ENCODE peak calls at places on chromosome 22, in eight cellular contexts. One of them, this sample, is unnamed.

GRCh38 chr22:23849009-23850006 is 8.4 kb upstream of the SLC2A11 start:
- DNase-seq in stomach: peak
- DNase-seq in neural crest cell: peak
- DNase-seq in cardiac muscle cell: peak
- DNase-seq in astrocyte of the cerebellum: no peak
- DNase-seq in IMR-90: peak
- DNase-seq in OCI-LY7: peak
- DNase-seq in progenitor cell of endocrine pancreas: peak
- DNase-seq in this sample: peak

GRCh38 chr22:43723816-43724215 is 88.3 kb downstream of the EFCAB6 start:
- DNase-seq in stomach: no peak
- DNase-seq in neural crest cell: no peak
- DNase-seq in cardiac muscle cell: no peak
- DNase-seq in astrocyte of the cerebellum: peak
- DNase-seq in IMR-90: peak
- DNase-seq in OCI-LY7: no peak
- DNase-seq in progenitor cell of endocrine pancreas: no peak
- DNase-seq in this sample: no peak

GRCh38 chr22:40679249-40679963 is at the start of gene MCHR1:
- DNase-seq in stomach: no peak
- DNase-seq in neural crest cell: no peak
- DNase-seq in cardiac muscle cell: no peak
- DNase-seq in astrocyte of the cerebellum: no peak
- DNase-seq in IMR-90: peak
- DNase-seq in OCI-LY7: no peak
- DNase-seq in progenitor cell of endocrine pancreas: no peak
- DNase-seq in this sample: no peak

GRCh38 chr22:35064664-35065063 is 1.3 kb upstream of the ISX start:
- DNase-seq in stomach: no peak
- DNase-seq in neural crest cell: no peak
- DNase-seq in cardiac muscle cell: no peak
- DNase-seq in astrocyte of the cerebellum: no peak
- DNase-seq in IMR-90: no peak
- DNase-seq in OCI-LY7: no peak
- DNase-seq in progenitor cell of endocrine pancreas: no peak
- DNase-seq in this sample: no peak

GRCh38 chr22:40204331-40205116 is 26.8 kb downstream of the TNRC6B start:
- DNase-seq in stomach: no peak
- DNase-seq in neural crest cell: no peak
- DNase-seq in cardiac muscle cell: no peak
- DNase-seq in astrocyte of the cerebellum: no peak
- DNase-seq in IMR-90: peak
- DNase-seq in OCI-LY7: no peak
- DNase-seq in progenitor cell of endocrine pancreas: no peak
- DNase-seq in this sample: peak

GRCh38 chr22:48905206-48905975 is 922.3 kb downstream of the BRD1 start:
- DNase-seq in stomach: no peak
- DNase-seq in neural crest cell: no peak
- DNase-seq in cardiac muscle cell: no peak
- DNase-seq in astrocyte of the cerebellum: no peak
- DNase-seq in IMR-90: no peak
- DNase-seq in OCI-LY7: no peak
- DNase-seq in progenitor cell of endocrine pancreas: no peak
- DNase-seq in this sample: no peak

GRCh38 chr22:22059476-22060002 is 77.0 kb upstream of the TOP3B start:
- DNase-seq in stomach: no peak
- DNase-seq in neural crest cell: no peak
- DNase-seq in cardiac muscle cell: no peak
- DNase-seq in astrocyte of the cerebellum: no peak
- DNase-seq in IMR-90: no peak
- DNase-seq in OCI-LY7: no peak
- DNase-seq in progenitor cell of endocrine pancreas: no peak
- DNase-seq in this sample: no peak

GRCh38 chr22:39664485-39665200 is 94.1 kb downstream of the CACNA1I start:
- DNase-seq in stomach: no peak
- DNase-seq in neural crest cell: peak
- DNase-seq in cardiac muscle cell: peak
- DNase-seq in astrocyte of the cerebellum: no peak
- DNase-seq in IMR-90: no peak
- DNase-seq in OCI-LY7: no peak
- DNase-seq in progenitor cell of endocrine pancreas: peak
- DNase-seq in this sample: no peak

GRCh38 chr22:24391836-24392217 is 35.6 kb upstream of the ADORA2A start:
- DNase-seq in stomach: no peak
- DNase-seq in neural crest cell: no peak
- DNase-seq in cardiac muscle cell: no peak
- DNase-seq in astrocyte of the cerebellum: no peak
- DNase-seq in IMR-90: peak
- DNase-seq in OCI-LY7: no peak
- DNase-seq in progenitor cell of endocrine pancreas: no peak
- DNase-seq in this sample: peak

GRCh38 chr22:48740086-48740730 is 1087.5 kb downstream of the BRD1 start:
- DNase-seq in stomach: peak
- DNase-seq in neural crest cell: no peak
- DNase-seq in cardiac muscle cell: no peak
- DNase-seq in astrocyte of the cerebellum: no peak
- DNase-seq in IMR-90: no peak
- DNase-seq in OCI-LY7: no peak
- DNase-seq in progenitor cell of endocrine pancreas: no peak
- DNase-seq in this sample: no peak

GRCh38 chr22:38554281-38554680 is 15.7 kb downstream of the DMC1 start:
- DNase-seq in stomach: no peak
- DNase-seq in neural crest cell: no peak
- DNase-seq in cardiac muscle cell: no peak
- DNase-seq in astrocyte of the cerebellum: no peak
- DNase-seq in IMR-90: peak
- DNase-seq in OCI-LY7: no peak
- DNase-seq in progenitor cell of endocrine pancreas: no peak
- DNase-seq in this sample: no peak

GRCh38 chr22:31692186-31692886 is 30.3 kb upstream of the PISD start:
- DNase-seq in stomach: no peak
- DNase-seq in neural crest cell: no peak
- DNase-seq in cardiac muscle cell: no peak
- DNase-seq in astrocyte of the cerebellum: peak
- DNase-seq in IMR-90: peak
- DNase-seq in OCI-LY7: no peak
- DNase-seq in progenitor cell of endocrine pancreas: no peak
- DNase-seq in this sample: peak

GRCh38 chr22:49953027-49953679 is 7.4 kb upstream of the PIM3 start:
- DNase-seq in stomach: peak
- DNase-seq in neural crest cell: no peak
- DNase-seq in cardiac muscle cell: no peak
- DNase-seq in astrocyte of the cerebellum: no peak
- DNase-seq in IMR-90: no peak
- DNase-seq in OCI-LY7: no peak
- DNase-seq in progenitor cell of endocrine pancreas: no peak
- DNase-seq in this sample: no peak

GRCh38 chr22:29854432-29854831 is 16.4 kb upstream of the ASCC2 start:
- DNase-seq in stomach: no peak
- DNase-seq in neural crest cell: no peak
- DNase-seq in cardiac muscle cell: no peak
- DNase-seq in astrocyte of the cerebellum: no peak
- DNase-seq in IMR-90: no peak
- DNase-seq in OCI-LY7: no peak
- DNase-seq in progenitor cell of endocrine pancreas: no peak
- DNase-seq in this sample: no peak

GRCh38 chr22:21025266-21025665 is 7.1 kb downstream of the SLC7A4 start:
- DNase-seq in stomach: no peak
- DNase-seq in neural crest cell: no peak
- DNase-seq in cardiac muscle cell: no peak
- DNase-seq in astrocyte of the cerebellum: no peak
- DNase-seq in IMR-90: no peak
- DNase-seq in OCI-LY7: no peak
- DNase-seq in progenitor cell of endocrine pancreas: no peak
- DNase-seq in this sample: no peak

DNA sequence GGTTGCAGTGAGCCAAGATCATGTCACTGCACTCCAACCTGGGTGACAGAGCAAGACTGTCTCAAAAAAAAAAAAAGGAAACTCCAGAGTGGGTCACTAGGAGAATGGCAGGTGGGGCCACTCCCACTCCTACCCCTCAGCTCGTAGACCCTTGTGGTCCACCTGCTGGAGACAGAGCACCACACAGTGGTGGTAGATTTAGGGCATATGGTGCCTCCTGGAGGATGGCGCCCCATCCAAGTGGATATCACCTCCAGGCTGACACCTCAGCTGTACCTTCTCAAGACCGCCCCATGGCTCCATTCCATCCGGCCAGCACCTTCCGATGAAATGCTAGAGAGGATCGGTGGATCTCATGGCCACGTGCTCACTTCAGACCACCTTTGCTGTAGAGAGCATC is 6.2 kb downstream of the CYTH4 start:
- DNase-seq in stomach: no peak
- DNase-seq in neural crest cell: no peak
- DNase-seq in cardiac muscle cell: no peak
- DNase-seq in astrocyte of the cerebellum: no peak
- DNase-seq in IMR-90: no peak
- DNase-seq in OCI-LY7: no peak
- DNase-seq in progenitor cell of endocrine pancreas: no peak
- DNase-seq in this sample: no peak
- TF ChIP-seq CTCF in stomach: no peak
- TF ChIP-seq CTCF in neural crest cell: no peak
- TF ChIP-seq CTCF in cardiac muscle cell: no peak
- TF ChIP-seq CTCF in astrocyte of the cerebellum: no peak
- TF ChIP-seq CTCF in IMR-90: no peak
- TF ChIP-seq CTCF in OCI-LY7: peak
- TF ChIP-seq CTCF in progenitor cell of endocrine pancreas: no peak
- TF ChIP-seq CTCF in this sample: no peak

DNA sequence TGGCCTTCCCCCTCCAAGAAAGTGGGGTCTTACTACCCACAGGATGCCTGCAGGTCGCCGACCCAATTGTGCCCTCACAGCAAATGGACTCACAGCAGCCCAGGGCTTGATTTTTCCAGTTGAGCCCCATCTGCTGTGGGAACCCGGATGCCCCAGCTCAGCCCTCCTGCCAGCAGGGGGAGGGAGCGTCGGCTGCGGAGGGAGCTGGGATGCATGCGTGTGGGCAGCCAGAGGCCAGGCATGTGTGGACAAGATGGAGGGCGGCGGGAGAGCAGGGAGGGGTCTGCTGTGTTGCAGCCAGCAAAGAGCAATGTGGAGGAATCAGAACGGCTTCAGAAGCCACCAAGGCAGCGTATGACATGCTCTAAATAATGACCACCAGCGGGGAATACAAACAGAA is 41.0 kb upstream of the EIF3D start:
- DNase-seq in stomach: no peak
- DNase-seq in neural crest cell: peak
- DNase-seq in cardiac muscle cell: peak
- DNase-seq in astrocyte of the cerebellum: no peak
- DNase-seq in IMR-90: peak
- DNase-seq in OCI-LY7: no peak
- DNase-seq in progenitor cell of endocrine pancreas: no peak
- DNase-seq in this sample: peak
- TF ChIP-seq CTCF in stomach: no peak
- TF ChIP-seq CTCF in neural crest cell: peak
- TF ChIP-seq CTCF in cardiac muscle cell: peak
- TF ChIP-seq CTCF in astrocyte of the cerebellum: peak
- TF ChIP-seq CTCF in IMR-90: peak
- TF ChIP-seq CTCF in OCI-LY7: no peak
- TF ChIP-seq CTCF in progenitor cell of endocrine pancreas: peak
- TF ChIP-seq CTCF in this sample: peak

GRCh38 chr22:46038174-46038487 is 61.2 kb upstream of the WNT7B start:
- DNase-seq in stomach: no peak
- DNase-seq in neural crest cell: no peak
- DNase-seq in cardiac muscle cell: no peak
- DNase-seq in astrocyte of the cerebellum: no peak
- DNase-seq in IMR-90: no peak
- DNase-seq in OCI-LY7: no peak
- DNase-seq in progenitor cell of endocrine pancreas: no peak
- DNase-seq in this sample: no peak

GRCh38 chr22:46038516-46039430 is 61.8 kb upstream of the WNT7B start:
- DNase-seq in stomach: no peak
- DNase-seq in neural crest cell: no peak
- DNase-seq in cardiac muscle cell: no peak
- DNase-seq in astrocyte of the cerebellum: no peak
- DNase-seq in IMR-90: no peak
- DNase-seq in OCI-LY7: no peak
- DNase-seq in progenitor cell of endocrine pancreas: no peak
- DNase-seq in this sample: no peak

GRCh38 chr22:46035380-46035741 is 58.4 kb upstream of the WNT7B start:
- DNase-seq in stomach: no peak
- DNase-seq in neural crest cell: no peak
- DNase-seq in cardiac muscle cell: no peak
- DNase-seq in astrocyte of the cerebellum: no peak
- DNase-seq in IMR-90: no peak
- DNase-seq in OCI-LY7: no peak
- DNase-seq in progenitor cell of endocrine pancreas: no peak
- DNase-seq in this sample: no peak

GRCh38 chr22:46035742-46036557 is 59.0 kb upstream of the WNT7B start:
- DNase-seq in stomach: peak
- DNase-seq in neural crest cell: peak
- DNase-seq in cardiac muscle cell: peak
- DNase-seq in astrocyte of the cerebellum: peak
- DNase-seq in IMR-90: peak
- DNase-seq in OCI-LY7: peak
- DNase-seq in progenitor cell of endocrine pancreas: peak
- DNase-seq in this sample: peak

DNA sequence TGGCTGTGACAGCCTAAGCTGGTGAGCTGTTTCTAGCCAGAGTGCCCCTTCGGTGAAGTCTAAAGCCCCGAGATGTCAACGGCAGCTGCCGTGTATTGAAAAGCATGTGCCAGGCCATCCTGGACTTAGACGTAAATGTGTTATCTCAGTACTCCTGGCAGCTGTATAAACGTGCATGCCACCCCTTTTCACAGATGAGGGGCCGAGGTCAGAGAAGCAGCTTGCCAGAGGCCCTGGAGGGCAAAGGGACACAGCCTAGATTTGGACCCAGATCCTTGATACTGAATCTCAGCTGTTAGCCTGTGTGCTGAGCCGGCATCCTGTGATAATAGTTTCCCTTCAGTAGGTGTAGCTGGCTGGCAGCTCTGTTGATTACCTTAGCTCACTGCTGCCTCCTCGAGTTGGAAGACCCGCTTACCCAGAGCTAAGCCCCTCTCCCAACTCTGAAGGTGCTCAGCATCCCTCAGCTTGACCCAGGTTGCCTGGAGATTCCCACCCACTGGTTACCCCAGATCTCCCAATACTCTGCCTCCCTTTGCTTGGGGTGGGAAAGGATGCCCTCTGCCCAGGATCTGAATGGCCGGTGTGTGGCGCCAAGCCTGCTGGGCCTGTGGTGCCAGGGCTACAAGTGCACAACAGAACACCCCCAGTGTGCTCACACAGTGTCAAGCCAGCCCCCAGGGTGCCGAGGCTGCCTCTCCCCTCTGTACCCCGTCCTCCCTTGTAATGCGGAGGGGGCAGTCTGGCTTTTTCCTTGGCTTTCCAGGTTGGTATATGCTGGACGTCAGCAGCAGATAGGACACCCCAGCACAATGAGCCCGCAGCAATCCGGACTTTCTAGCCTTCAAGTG is 59.8 kb upstream of the WNT7B start:
- DNase-seq in stomach: peak
- DNase-seq in neural crest cell: no peak
- DNase-seq in cardiac muscle cell: peak
- DNase-seq in astrocyte of the cerebellum: no peak
- DNase-seq in IMR-90: no peak
- DNase-seq in OCI-LY7: peak
- DNase-seq in progenitor cell of endocrine pancreas: peak
- DNase-seq in this sample: peak
- TF ChIP-seq CTCF in stomach: no peak
- TF ChIP-seq CTCF in neural crest cell: no peak
- TF ChIP-seq CTCF in cardiac muscle cell: no peak
- TF ChIP-seq CTCF in astrocyte of the cerebellum: peak
- TF ChIP-seq CTCF in IMR-90: peak
- TF ChIP-seq CTCF in OCI-LY7: peak
- TF ChIP-seq CTCF in progenitor cell of endocrine pancreas: no peak
- TF ChIP-seq CTCF in this sample: peak

GRCh38 chr22:47600281-47600680 is 837.8 kb downstream of the TBC1D22A start:
- DNase-seq in stomach: no peak
- DNase-seq in neural crest cell: no peak
- DNase-seq in cardiac muscle cell: no peak
- DNase-seq in astrocyte of the cerebellum: no peak
- DNase-seq in IMR-90: no peak
- DNase-seq in OCI-LY7: no peak
- DNase-seq in progenitor cell of endocrine pancreas: no peak
- DNase-seq in this sample: no peak
- TF ChIP-seq CTCF in stomach: no peak
- TF ChIP-seq CTCF in neural crest cell: no peak
- TF ChIP-seq CTCF in cardiac muscle cell: no peak
- TF ChIP-seq CTCF in astrocyte of the cerebellum: no peak
- TF ChIP-seq CTCF in IMR-90: no peak
- TF ChIP-seq CTCF in OCI-LY7: no peak
- TF ChIP-seq CTCF in progenitor cell of endocrine pancreas: no peak
- TF ChIP-seq CTCF in this sample: no peak

This sample was measured in choroid plexus epithelial cell.